ENCODE peak calls at places on chromosome 14, in eight cellular contexts. One of them, this sample, is unnamed.

GRCh38 chr14:92974541-92975345 is 51.8 kb downstream of the CHGA start:
- DNase-seq in cardiac muscle cell: no peak
- DNase-seq in transverse colon: no peak
- DNase-seq in ovary: no peak
- DNase-seq in psoas muscle: no peak
- DNase-seq in adrenal gland: no peak
- DNase-seq in uterus: no peak
- DNase-seq in GM06990: no peak
- DNase-seq in this sample: no peak

GRCh38 chr14:88468396-88468795 is 82.9 kb downstream of the SPATA7 start:
- DNase-seq in cardiac muscle cell: peak; percentile 34
- DNase-seq in transverse colon: no peak
- DNase-seq in ovary: no peak
- DNase-seq in psoas muscle: no peak
- DNase-seq in adrenal gland: peak; percentile 16
- DNase-seq in uterus: no peak
- DNase-seq in GM06990: no peak
- DNase-seq in this sample: no peak

GRCh38 chr14:75292016-75292646 is 13.5 kb downstream of the FOS start:
- DNase-seq in cardiac muscle cell: no peak
- DNase-seq in transverse colon: peak; percentile 7
- DNase-seq in ovary: peak; percentile 31
- DNase-seq in psoas muscle: no peak
- DNase-seq in adrenal gland: no peak
- DNase-seq in uterus: no peak
- DNase-seq in GM06990: no peak
- DNase-seq in this sample: no peak

GRCh38 chr14:71130491-71131179 is 223.4 kb downstream of the PCNX1 start:
- DNase-seq in cardiac muscle cell: peak; percentile 87
- DNase-seq in transverse colon: no peak
- DNase-seq in ovary: no peak
- DNase-seq in psoas muscle: no peak
- DNase-seq in adrenal gland: peak; percentile 64
- DNase-seq in uterus: no peak
- DNase-seq in GM06990: no peak
- DNase-seq in this sample: no peak

GRCh38 chr14:73802431-73803188 is 49.0 kb upstream of the PTGR2 start:
- DNase-seq in cardiac muscle cell: peak; percentile 40
- DNase-seq in transverse colon: peak; percentile 70
- DNase-seq in ovary: no peak
- DNase-seq in psoas muscle: no peak
- DNase-seq in adrenal gland: no peak
- DNase-seq in uterus: no peak
- DNase-seq in GM06990: no peak
- DNase-seq in this sample: no peak

GRCh38 chr14:65321370-65321875 is 91.1 kb upstream of the FUT8 start:
- DNase-seq in cardiac muscle cell: no peak
- DNase-seq in transverse colon: no peak
- DNase-seq in ovary: no peak
- DNase-seq in psoas muscle: no peak
- DNase-seq in adrenal gland: no peak
- DNase-seq in uterus: no peak
- DNase-seq in GM06990: peak; percentile 76
- DNase-seq in this sample: no peak

GRCh38 chr14:96409701-96410100 is 17.8 kb downstream of the AK7 start:
- DNase-seq in cardiac muscle cell: no peak
- DNase-seq in transverse colon: no peak
- DNase-seq in ovary: no peak
- DNase-seq in psoas muscle: no peak
- DNase-seq in adrenal gland: peak; percentile 88
- DNase-seq in uterus: no peak
- DNase-seq in GM06990: no peak
- DNase-seq in this sample: no peak

GRCh38 chr14:52873694-52874093 is 77.2 kb downstream of the FERMT2 start:
- DNase-seq in cardiac muscle cell: peak; percentile 83
- DNase-seq in transverse colon: no peak
- DNase-seq in ovary: no peak
- DNase-seq in psoas muscle: peak; percentile 47
- DNase-seq in adrenal gland: peak; percentile 56
- DNase-seq in uterus: peak; percentile 41
- DNase-seq in GM06990: no peak
- DNase-seq in this sample: no peak

GRCh38 chr14:56085471-56085870 is 32.7 kb upstream of the PELI2 start:
- DNase-seq in cardiac muscle cell: no peak
- DNase-seq in transverse colon: no peak
- DNase-seq in ovary: no peak
- DNase-seq in psoas muscle: no peak
- DNase-seq in adrenal gland: no peak
- DNase-seq in uterus: no peak
- DNase-seq in GM06990: no peak
- DNase-seq in this sample: no peak

GRCh38 chr14:102150636-102151195 is 11.0 kb downstream of the WDR20 start:
- DNase-seq in cardiac muscle cell: no peak
- DNase-seq in transverse colon: no peak
- DNase-seq in ovary: no peak
- DNase-seq in psoas muscle: no peak
- DNase-seq in adrenal gland: no peak
- DNase-seq in uterus: no peak
- DNase-seq in GM06990: no peak
- DNase-seq in this sample: no peak

GRCh38 chr14:57189070-57189469 is 79.6 kb downstream of the EXOC5 start:
- DNase-seq in cardiac muscle cell: peak; percentile 45
- DNase-seq in transverse colon: no peak
- DNase-seq in ovary: no peak
- DNase-seq in psoas muscle: no peak
- DNase-seq in adrenal gland: no peak
- DNase-seq in uterus: no peak
- DNase-seq in GM06990: no peak
- DNase-seq in this sample: no peak

GRCh38 chr14:83291716-83292115 is 1758.1 kb upstream of the SEL1L start:
- DNase-seq in cardiac muscle cell: no peak
- DNase-seq in transverse colon: no peak
- DNase-seq in ovary: no peak
- DNase-seq in psoas muscle: no peak
- DNase-seq in adrenal gland: no peak
- DNase-seq in uterus: no peak
- DNase-seq in GM06990: no peak
- DNase-seq in this sample: no peak

GRCh38 chr14:34081576-34082136 is 130.8 kb upstream of the EGLN3 start:
- DNase-seq in cardiac muscle cell: peak; percentile 45
- DNase-seq in transverse colon: no peak
- DNase-seq in ovary: no peak
- DNase-seq in psoas muscle: no peak
- DNase-seq in adrenal gland: no peak
- DNase-seq in uterus: no peak
- DNase-seq in GM06990: no peak
- DNase-seq in this sample: no peak

GRCh38 chr14:81936348-81936747 is 402.7 kb upstream of the SEL1L start:
- DNase-seq in cardiac muscle cell: no peak
- DNase-seq in transverse colon: no peak
- DNase-seq in ovary: no peak
- DNase-seq in psoas muscle: no peak
- DNase-seq in adrenal gland: no peak
- DNase-seq in uterus: no peak
- DNase-seq in GM06990: no peak
- DNase-seq in this sample: no peak

GRCh38 chr14:68460541-68460940 is 332.3 kb downstream of the ZFP36L1 start:
- DNase-seq in cardiac muscle cell: no peak
- DNase-seq in transverse colon: no peak
- DNase-seq in ovary: no peak
- DNase-seq in psoas muscle: no peak
- DNase-seq in adrenal gland: no peak
- DNase-seq in uterus: no peak
- DNase-seq in GM06990: no peak
- DNase-seq in this sample: peak; percentile 85

GRCh38 chr14:45838597-45838996 is 585.6 kb upstream of the MIS18BP1 start:
- DNase-seq in cardiac muscle cell: no peak
- DNase-seq in transverse colon: no peak
- DNase-seq in ovary: no peak
- DNase-seq in psoas muscle: no peak
- DNase-seq in adrenal gland: no peak
- DNase-seq in uterus: no peak
- DNase-seq in GM06990: no peak
- DNase-seq in this sample: no peak

GRCh38 chr14:39212034-39212433 is 21.7 kb upstream of the MIA2 start:
- DNase-seq in cardiac muscle cell: no peak
- DNase-seq in transverse colon: no peak
- DNase-seq in ovary: no peak
- DNase-seq in psoas muscle: no peak
- DNase-seq in adrenal gland: no peak
- DNase-seq in uterus: no peak
- DNase-seq in GM06990: no peak
- DNase-seq in this sample: no peak

GRCh38 chr14:35341454-35342159 is 49.4 kb downstream of the PSMA6 start:
- DNase-seq in cardiac muscle cell: peak; percentile 97
- DNase-seq in transverse colon: peak; percentile 97
- DNase-seq in ovary: peak; percentile 91
- DNase-seq in psoas muscle: peak; percentile 95
- DNase-seq in adrenal gland: peak; percentile 99
- DNase-seq in uterus: peak; percentile 95
- DNase-seq in GM06990: no peak
- DNase-seq in this sample: peak; percentile 99

GRCh38 chr14:62097072-62097471 is 334.9 kb downstream of the SNAPC1 start:
- DNase-seq in cardiac muscle cell: no peak
- DNase-seq in transverse colon: no peak
- DNase-seq in ovary: no peak
- DNase-seq in psoas muscle: no peak
- DNase-seq in adrenal gland: no peak
- DNase-seq in uterus: no peak
- DNase-seq in GM06990: no peak
- DNase-seq in this sample: no peak

GRCh38 chr14:36584167-36584811 is 1.9 kb upstream of the NKX2-8 start:
- DNase-seq in cardiac muscle cell: no peak
- DNase-seq in transverse colon: no peak
- DNase-seq in ovary: no peak
- DNase-seq in psoas muscle: no peak
- DNase-seq in adrenal gland: no peak
- DNase-seq in uterus: no peak
- DNase-seq in GM06990: no peak
- DNase-seq in this sample: no peak
- H3K27me3 ChIP-seq in cardiac muscle cell: peaks cover 99% of the 10 kb centered on the region
- H3K27me3 ChIP-seq in transverse colon: peaks cover 100% of the 10 kb centered on the region
- H3K27me3 ChIP-seq in ovary: no peaks in the 10 kb centered on the region
- H3K27me3 ChIP-seq in psoas muscle: peaks cover 7% of the 10 kb centered on the region
- H3K27me3 ChIP-seq in adrenal gland: peaks cover 59% of the 10 kb centered on the region
- H3K27me3 ChIP-seq in uterus: no peaks in the 10 kb centered on the region
- H3K27me3 ChIP-seq in GM06990: no peaks in the 10 kb centered on the region
- H3K27me3 ChIP-seq in this sample: no peaks in the 10 kb centered on the region

GRCh38 chr14:103683139-103683538 is 32.1 kb downstream of the XRCC3 start:
- DNase-seq in cardiac muscle cell: no peak
- DNase-seq in transverse colon: no peak
- DNase-seq in ovary: no peak
- DNase-seq in psoas muscle: no peak
- DNase-seq in adrenal gland: no peak
- DNase-seq in uterus: no peak
- DNase-seq in GM06990: no peak
- DNase-seq in this sample: no peak

GRCh38 chr14:103675957-103676356 is 39.3 kb downstream of the XRCC3 start:
- DNase-seq in cardiac muscle cell: no peak
- DNase-seq in transverse colon: no peak
- DNase-seq in ovary: no peak
- DNase-seq in psoas muscle: no peak
- DNase-seq in adrenal gland: no peak
- DNase-seq in uterus: no peak
- DNase-seq in GM06990: no peak
- DNase-seq in this sample: no peak

GRCh38 chr14:103676881-103677675 is 38.2 kb downstream of the XRCC3 start:
- DNase-seq in cardiac muscle cell: no peak
- DNase-seq in transverse colon: no peak
- DNase-seq in ovary: no peak
- DNase-seq in psoas muscle: no peak
- DNase-seq in adrenal gland: no peak
- DNase-seq in uterus: no peak
- DNase-seq in GM06990: no peak
- DNase-seq in this sample: no peak

GRCh38 chr14:103680491-103681231 is 34.6 kb downstream of the XRCC3 start:
- DNase-seq in cardiac muscle cell: no peak
- DNase-seq in transverse colon: no peak
- DNase-seq in ovary: no peak
- DNase-seq in psoas muscle: no peak
- DNase-seq in adrenal gland: no peak
- DNase-seq in uterus: no peak
- DNase-seq in GM06990: no peak
- DNase-seq in this sample: no peak

DNA sequence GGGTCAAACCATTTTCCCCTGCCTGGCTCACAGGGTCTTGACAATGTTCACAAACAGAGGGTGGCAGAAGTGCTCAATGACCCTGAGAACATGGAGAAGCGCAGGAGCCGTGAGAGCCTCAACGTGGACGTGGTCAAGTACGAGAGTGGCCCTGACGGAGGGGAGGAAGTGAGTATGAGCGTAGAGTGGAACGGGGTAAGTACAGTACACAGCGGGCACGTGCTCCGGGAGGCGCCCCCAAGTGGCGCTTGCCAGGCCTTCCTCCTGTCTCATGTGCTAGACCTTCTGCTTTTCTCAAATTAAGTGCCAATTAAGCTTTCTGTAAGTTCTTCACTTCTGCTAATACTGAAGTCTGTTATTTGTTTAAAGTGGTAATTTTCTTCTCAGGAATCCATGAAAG is 35.9 kb downstream of the XRCC3 start:
- DNase-seq in cardiac muscle cell: peak; percentile 38
- DNase-seq in transverse colon: peak; percentile 51
- DNase-seq in ovary: no peak
- DNase-seq in psoas muscle: no peak
- DNase-seq in adrenal gland: peak; percentile 67
- DNase-seq in uterus: no peak
- DNase-seq in GM06990: peak; percentile 69
- DNase-seq in this sample: no peak
- TF ChIP-seq CTCF in cardiac muscle cell: peak; percentile 45
- TF ChIP-seq CTCF in transverse colon: peak; percentile 43
- TF ChIP-seq CTCF in ovary: no peak
- TF ChIP-seq CTCF in psoas muscle: peak; percentile 25
- TF ChIP-seq CTCF in adrenal gland: peak; percentile 50
- TF ChIP-seq CTCF in uterus: peak; percentile 26
- TF ChIP-seq CTCF in GM06990: peak; percentile 86
- TF ChIP-seq CTCF in this sample: peak; percentile 10

GRCh38 chr14:60640859-60641721 is 8.2 kb downstream of the SIX1 start:
- DNase-seq in cardiac muscle cell: no peak
- DNase-seq in transverse colon: no peak
- DNase-seq in ovary: no peak
- DNase-seq in psoas muscle: no peak
- DNase-seq in adrenal gland: no peak
- DNase-seq in uterus: no peak
- DNase-seq in GM06990: no peak
- DNase-seq in this sample: no peak
- H3K27me3 ChIP-seq in cardiac muscle cell: peaks cover 100% of the 10 kb centered on the region
- H3K27me3 ChIP-seq in transverse colon: peaks cover 100% of the 10 kb centered on the region
- H3K27me3 ChIP-seq in ovary: peaks cover 8% of the 10 kb centered on the region
- H3K27me3 ChIP-seq in psoas muscle: no peaks in the 10 kb centered on the region
- H3K27me3 ChIP-seq in adrenal gland: peaks cover 100% of the 10 kb centered on the region
- H3K27me3 ChIP-seq in uterus: peaks cover 29% of the 10 kb centered on the region
- H3K27me3 ChIP-seq in GM06990: no peaks in the 10 kb centered on the region
- H3K27me3 ChIP-seq in this sample: peaks cover 10% of the 10 kb centered on the region

DNA sequence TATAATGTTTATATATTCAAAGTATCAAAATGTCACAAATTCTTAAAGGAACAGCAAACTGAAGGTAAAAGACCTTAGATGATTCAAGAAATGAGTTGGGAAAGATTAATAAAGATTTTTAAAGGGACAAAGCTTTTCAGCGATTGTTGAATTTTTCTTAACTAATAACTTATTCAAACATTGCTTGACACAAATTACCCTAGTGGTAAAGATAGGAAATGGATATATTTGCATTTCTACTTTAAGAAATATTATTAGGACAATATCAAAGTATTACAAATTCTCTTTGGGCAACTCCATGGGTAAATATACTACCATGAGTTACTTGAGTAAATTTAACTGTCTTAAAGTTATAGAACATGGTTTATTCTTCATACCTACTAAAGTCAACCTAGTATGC is 266.0 kb upstream of the GARIN2 start:
- DNase-seq in cardiac muscle cell: no peak
- DNase-seq in transverse colon: no peak
- DNase-seq in ovary: no peak
- DNase-seq in psoas muscle: no peak
- DNase-seq in adrenal gland: no peak
- DNase-seq in uterus: no peak
- DNase-seq in GM06990: no peak
- DNase-seq in this sample: no peak
- TF ChIP-seq CTCF in cardiac muscle cell: no peak
- TF ChIP-seq CTCF in transverse colon: no peak
- TF ChIP-seq CTCF in ovary: no peak
- TF ChIP-seq CTCF in psoas muscle: no peak
- TF ChIP-seq CTCF in adrenal gland: no peak
- TF ChIP-seq CTCF in uterus: no peak
- TF ChIP-seq CTCF in GM06990: no peak
- TF ChIP-seq CTCF in this sample: no peak